ENCODE peak calls at places on chromosomes 3 and 15, in six cellular contexts. H is naive thymus-derived CD8-positive, alpha-beta T cell; U is SK-MEL-5; O is neural crest cell; M is stimulated activated CD4-positive, alpha-beta T cell treated with anti-CD3 and anti-CD28 coated beads, Interleukin-1b, Interleukin-23, amount 100 ng/mL, for 4 hours; I is heart left ventricle. J is an unnamed sample.

GRCh38 chr15:43913941-43914340 is 87.1 kb downstream of the WDR76 start:
- DNase-seq in I (no peak), H (no peak), M (no peak), U (no peak), O (no peak), J (no peak)

GRCh38 chr3:106631378-106632083 is 745.7 kb upstream of the CCDC54 start:
- DNase-seq in I (no peak), M (no peak), O (no peak), H (no peak), U (no peak), J (no peak)

GRCh38 chr3:136612512-136612911 is 139.7 kb downstream of the STAG1 start:
- DNase-seq in M (no peak), I (no peak), O (no peak), H (no peak), U (no peak), J (no peak)

GRCh38 chr3:30007668-30008067 is 598.7 kb upstream of the TGFBR2 start:
- DNase-seq in H (no peak), U (no peak), O (no peak), I (no peak), M (no peak), J (no peak)

GRCh38 chr3:81554348-81554747 is 207.1 kb downstream of the GBE1 start:
- DNase-seq in U (no peak), H (no peak), I (no peak), M (no peak), O (no peak), J (no peak)

GRCh38 chr3:14602804-14603644 is 48.5 kb upstream of the CCDC174 start:
- DNase-seq in U (no peak), H (no peak), I (no peak), M (no peak), O (no peak), J (peak)

GRCh38 chr3:123499316-123499715 is 50.4 kb upstream of the ADCY5 start:
- DNase-seq in I (no peak), O (no peak), M (no peak), H (no peak), U (no peak), J (no peak)

GRCh38 chr3:165256554-165256953 is 60.4 kb upstream of the SLITRK3 start:
- DNase-seq in O (no peak), M (no peak), U (peak), H (no peak), I (no peak), J (no peak)

GRCh38 chr15:58410353-58410752 is 21.4 kb upstream of the LIPC start:
- DNase-seq in I (no peak), U (no peak), M (peak), H (peak), O (no peak), J (no peak)

GRCh38 chr3:181210275-181210674 is 220.7 kb upstream of the DNAJC19 start:
- DNase-seq in H (no peak), U (peak), O (no peak), M (no peak), I (no peak), J (peak)

GRCh38 chr15:100131321-100132224 is 210.2 kb downstream of the ADAMTS17 start:
- DNase-seq in H (peak), I (peak), M (no peak), U (peak), O (peak), J (no peak)

GRCh38 chr3:28576590-28577220 is 228.1 kb upstream of the AZI2 start:
- DNase-seq in O (peak), H (no peak), I (no peak), M (no peak), U (no peak), J (peak)

GRCh38 chr3:25441234-25441856 is 13.3 kb downstream of the RARB start:
- DNase-seq in I (no peak), H (no peak), M (no peak), O (no peak), U (peak), J (no peak)

GRCh38 chr15:98150531-98150930 is 190.0 kb downstream of the ARRDC4 start:
- DNase-seq in U (no peak), M (no peak), O (no peak), H (no peak), I (no peak), J (no peak)

GRCh38 chr15:81292516-81293001 is 31.4 kb downstream of the STARD5 start:
- DNase-seq in I (peak), U (no peak), M (peak), H (peak), O (no peak), J (no peak)

GRCh38 chr3:99753268-99753975 is 64.2 kb upstream of the CMSS1 start:
- DNase-seq in M (peak), I (no peak), H (peak), U (peak), O (peak), J (peak)

GRCh38 chr3:130626021-130626420 is 109.0 kb downstream of the COL6A6 start:
- DNase-seq in U (no peak), H (no peak), O (no peak), M (no peak), I (no peak), J (no peak)

GRCh38 chr3:129596194-129597086 is 10.0 kb downstream of the PLXND1 start:
- DNase-seq in H (no peak), I (peak), O (no peak), U (no peak), M (no peak), J (no peak)

GRCh38 chr3:125250973-125251372 is 38.4 kb upstream of the SLC12A8 start:
- DNase-seq in O (no peak), H (no peak), M (no peak), U (no peak), I (no peak), J (no peak)

GRCh38 chr3:23580337-23580736 is 225.4 kb upstream of the UBE2E1 start:
- DNase-seq in U (no peak), O (no peak), H (no peak), M (no peak), I (no peak), J (no peak)

GRCh38 chr3:127030328-127031045 is 47.6 kb downstream of the PLXNA1 start:
- DNase-seq in U (no peak), I (no peak), M (no peak), O (no peak), H (no peak), J (no peak)

GRCh38 chr15:81151389-81151788 is 17.3 kb downstream of the CFAP161 start:
- DNase-seq in I (no peak), O (no peak), M (no peak), U (no peak), H (no peak), J (no peak)

GRCh38 chr3:72065236-72065635 is 280.3 kb upstream of the PROK2 start:
- DNase-seq in M (no peak), H (no peak), O (no peak), U (peak), I (no peak), J (no peak)

GRCh38 chr15:71801935-71802655 is 8.3 kb upstream of the NR2E3 start:
- DNase-seq in U (no peak), I (no peak), M (no peak), H (no peak), O (no peak), J (no peak)

GRCh38 chr3:106329505-106329904 is 460.7 kb upstream of the CBLB start:
- DNase-seq in U (no peak), I (no peak), H (no peak), M (no peak), O (no peak), J (no peak)

GRCh38 chr15:48370460-48370859 is 39.2 kb downstream of the DUT start:
- DNase-seq in I (no peak), H (no peak), O (no peak), M (no peak), U (no peak), J (no peak)

GRCh38 chr15:35909414-35909813 is 363.4 kb upstream of the DPH6 start:
- DNase-seq in U (no peak), M (no peak), I (no peak), O (no peak), H (no peak), J (no peak)

J was measured in HEK293T.